ENCODE peak calls at places on chromosomes 11 and 22, in six cellular contexts. S is GM12892, I is H1, M is K562, Q is HepG2, V is GM12878. J is an unnamed sample.

GRCh38 chr11:2318123-2318522 is 16.3 kb downstream of the TSPAN32 start:
- DNase-seq in S (no peak), I (no peak), M (no peak), Q (no peak), V (no peak), J (no peak)

GRCh38 chr11:71139516-71140205 is 112.7 kb downstream of the SHANK2 start:
- DNase-seq in S (no peak), I (no peak), M (no peak), Q (peak), V (no peak), J (no peak)

GRCh38 chr22:21014202-21015050 is 539 bp upstream of the P2RX6 start:
- DNase-seq in S (peak), I (peak), M (peak), Q (peak), V (peak), J (peak)

GRCh38 chr11:2899080-2899783 is 13.7 kb upstream of the CDKN1C start:
- DNase-seq in S (no peak), I (no peak), M (no peak), Q (no peak), V (no peak), J (no peak)

GRCh38 chr22:39234867-39235687 is 9.7 kb downstream of the PDGFB start:
- DNase-seq in S (no peak), I (no peak), M (no peak), Q (no peak), V (no peak), J (no peak)

GRCh38 chr11:4459470-4459869 is 10.4 kb downstream of the OR52K2 start:
- DNase-seq in S (no peak), I (no peak), M (no peak), Q (no peak), V (no peak), J (no peak)

GRCh38 chr11:131829725-131830124 is 459.3 kb downstream of the NTM start:
- DNase-seq in S (no peak), I (no peak), M (no peak), Q (no peak), V (no peak), J (no peak)

GRCh38 chr11:94002226-94002625 is 18.9 kb upstream of the HEPHL1 start:
- DNase-seq in S (no peak), I (no peak), M (no peak), Q (no peak), V (no peak), J (no peak)

DNA sequence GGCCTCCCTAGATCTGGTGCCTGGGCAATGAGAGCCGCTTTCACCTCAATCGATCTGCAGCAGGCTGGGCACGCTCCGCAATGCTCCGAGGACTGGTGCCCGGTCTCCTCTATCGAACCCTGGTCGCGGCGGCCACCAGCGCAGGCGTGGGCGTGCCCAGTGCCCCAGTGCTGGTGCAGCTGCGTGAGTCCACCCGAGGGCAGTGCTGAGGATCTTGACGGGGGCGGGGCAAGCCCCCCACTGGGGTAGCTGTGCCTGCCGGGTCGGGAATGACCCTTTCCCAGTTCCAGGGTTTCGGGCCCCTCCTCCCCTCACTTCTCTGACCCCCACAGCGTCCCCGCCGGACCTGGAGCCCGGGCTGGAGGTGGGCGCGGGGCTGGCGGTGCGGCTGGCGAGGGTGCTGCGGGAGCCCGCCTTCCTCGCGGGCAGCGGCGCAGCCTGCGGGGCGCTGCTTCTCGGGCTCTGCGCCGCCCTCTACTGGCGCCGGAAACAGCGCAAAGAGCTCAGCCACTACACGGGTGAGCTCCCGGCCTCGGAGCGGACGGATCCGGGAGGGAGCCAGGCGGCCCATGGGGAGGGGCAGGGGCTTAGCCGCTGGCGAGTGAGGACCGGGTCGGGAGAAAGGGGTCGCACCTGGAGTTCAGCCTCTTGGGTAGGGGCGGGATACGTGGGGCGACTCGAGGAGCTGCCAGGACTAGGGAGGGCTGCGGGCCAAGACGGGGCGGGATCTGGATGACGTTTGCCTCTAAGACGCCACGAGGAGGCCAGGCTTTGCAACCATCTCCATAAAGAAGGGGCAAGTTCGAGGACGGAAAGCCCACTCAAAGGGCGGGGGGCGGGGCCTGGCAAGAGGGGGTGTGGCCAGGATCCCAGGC is 10.9 kb downstream of the ROBO3 start:
- DNase-seq in S (peak), I (peak), M (peak), Q (peak), V (peak), J (peak)
- TF ChIP-seq POLR2A in S (no peak), I (no peak), M (peak), Q (peak), V (peak), J (no peak)

GRCh38 chr11:620935-621814 is 3.6 kb downstream of the CDHR5 start:
- DNase-seq in S (no peak), I (no peak), M (no peak), Q (no peak), V (no peak), J (no peak)

GRCh38 chr11:618856-619624 is 3.3 kb upstream of the IRF7 start:
- DNase-seq in S (no peak), I (no peak), M (no peak), Q (no peak), V (no peak), J (no peak)

GRCh38 chr11:617912-618682 is 2.3 kb upstream of the IRF7 start:
- DNase-seq in S (no peak), I (no peak), M (no peak), Q (no peak), V (no peak), J (no peak)

GRCh38 chr11:620201-620600 is 4.5 kb upstream of the IRF7 start:
- DNase-seq in S (no peak), I (no peak), M (no peak), Q (no peak), V (no peak), J (no peak)

GRCh38 chr11:619625-620050 is 3.9 kb upstream of the IRF7 start:
- DNase-seq in S (no peak), I (no peak), M (no peak), Q (no peak), V (no peak), J (no peak)
- TF ChIP-seq POLR2AphosphoS5 in S (no peak), I (no peak), M (no peak), Q (no peak), V (no peak), J (no peak)

GRCh38 chr11:57322881-57323467 is 1.8 kb downstream of the TNKS1BP1 start:
- DNase-seq in S (no peak), I (no peak), M (no peak), Q (no peak), V (no peak), J (no peak)
- TF ChIP-seq TAF1 in S (no peak), I (no peak), M (no peak), Q (no peak), V (no peak), J (no peak)

GRCh38 chr11:74748211-74749126 is at the start of gene RNF169:
- DNase-seq in S (peak), I (peak), M (peak), Q (peak), V (peak), J (peak)
- TF ChIP-seq POLR2A in S (peak), I (peak), M (peak), Q (peak), V (peak), J (peak)

DNA sequence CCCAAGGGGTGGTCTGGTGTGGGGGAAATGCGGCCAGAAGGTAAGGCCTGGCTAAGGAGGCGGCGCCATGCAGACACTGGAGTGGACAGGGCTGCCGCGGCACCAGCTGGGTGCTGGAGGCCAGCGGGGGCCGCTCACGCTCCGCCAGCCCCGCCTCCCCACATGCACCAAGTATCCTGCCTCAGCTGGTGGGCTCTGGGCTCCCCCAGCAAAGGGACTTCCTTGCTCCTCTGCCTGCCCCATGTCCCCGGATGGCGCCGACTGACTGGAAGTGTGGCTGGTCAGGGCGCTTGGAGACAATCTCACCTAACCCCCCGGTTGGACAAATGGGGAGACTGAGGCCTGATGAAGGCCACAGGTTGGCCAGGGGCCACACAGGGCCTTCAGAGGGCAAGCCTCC is 7.6 kb upstream of the CHADL start:
- DNase-seq in S (no peak), I (no peak), M (no peak), Q (no peak), V (no peak), J (no peak)
- TF ChIP-seq POLR2AphosphoS5 in S (no peak), I (no peak), M (no peak), Q (no peak), V (no peak), J (no peak)

GRCh38 chr22:25881353-25881752 is 139.4 kb downstream of the MYO18B start:
- DNase-seq in S (no peak), I (no peak), M (no peak), Q (no peak), V (no peak), J (no peak)

GRCh38 chr22:25880524-25880923 is 138.5 kb downstream of the MYO18B start:
- DNase-seq in S (no peak), I (no peak), M (no peak), Q (peak), V (peak), J (no peak)

GRCh38 chr22:25876871-25877270 is 134.9 kb downstream of the MYO18B start:
- DNase-seq in S (no peak), I (no peak), M (no peak), Q (no peak), V (no peak), J (no peak)

GRCh38 chr22:25882366-25882765 is 140.4 kb downstream of the MYO18B start:
- DNase-seq in S (no peak), I (no peak), M (no peak), Q (no peak), V (no peak), J (no peak)

DNA sequence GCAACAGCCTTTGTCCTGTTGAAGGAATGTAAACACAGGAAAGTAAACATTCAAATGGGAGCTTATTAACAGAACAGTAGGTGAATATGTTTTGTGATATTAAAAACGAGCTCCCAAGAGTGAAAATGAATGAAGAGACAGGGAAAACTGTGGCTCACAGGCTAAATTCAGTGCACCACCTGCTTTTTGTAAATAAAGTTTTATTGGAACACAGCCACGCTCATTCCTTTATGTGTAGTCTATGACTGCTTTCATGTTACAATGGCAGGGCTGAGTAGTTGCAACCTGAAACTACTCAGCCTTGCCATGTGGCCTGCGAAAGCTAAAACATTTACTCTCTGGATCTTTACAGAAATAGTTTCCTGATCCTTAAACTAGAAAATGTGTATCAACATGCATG is 136.9 kb downstream of the MYO18B start:
- DNase-seq in S (no peak), I (no peak), M (no peak), Q (no peak), V (no peak), J (no peak)
- TF ChIP-seq TAF1 in S (no peak), I (no peak), M (no peak), Q (no peak), V (no peak), J (no peak)

GRCh38 chr11:78416285-78417174 is 1.1 kb downstream of the GAB2 start:
- DNase-seq in S (peak), I (peak), M (peak), Q (peak), V (no peak), J (peak)
- TF ChIP-seq POLR2A in S (no peak), I (no peak), M (peak), Q (peak), V (peak), J (no peak)